ENCODE peak calls at places on chromosomes 2 and 18, in six cellular contexts. H, L, M, D, J and R are unnamed samples.

GRCh38 chr18:60372141-60372540 is 434 bp downstream of the MC4R start:
- DNase-seq in H (no peak), L (no peak), M (no peak), D (no peak), J (no peak), R (no peak)

GRCh38 chr2:149167941-149168340 is 129.4 kb downstream of the LYPD6B start:
- DNase-seq in H (no peak), L (no peak), M (no peak), D (no peak), J (no peak), R (no peak)

GRCh38 chr2:227472265-227473018 is 486 bp downstream of the AGFG1 start:
- DNase-seq in H (no peak), L (peak; percentile 77), M (no peak), D (peak; percentile 61), J (no peak), R (no peak)

GRCh38 chr2:33373986-33374385 is 102.5 kb upstream of the RASGRP3 start:
- DNase-seq in H (no peak), L (no peak), M (no peak), D (no peak), J (no peak), R (no peak)

GRCh38 chr2:223884399-223884798 is 47.0 kb upstream of the AP1S3 start:
- DNase-seq in H (peak; percentile 47), L (no peak), M (peak; percentile 21), D (no peak), J (no peak), R (no peak)

GRCh38 chr2:73091164-73091563 is 19.7 kb upstream of the SFXN5 start:
- DNase-seq in H (no peak), L (peak; percentile 4), M (no peak), D (no peak), J (no peak), R (peak; percentile 36)

GRCh38 chr18:48813833-48814489 is 136.8 kb downstream of the SMAD7 start:
- DNase-seq in H (no peak), L (no peak), M (no peak), D (no peak), J (peak; percentile 32), R (no peak)

GRCh38 chr18:5052491-5052890 is 144.6 kb downstream of the AKAIN1 start:
- DNase-seq in H (no peak), L (no peak), M (no peak), D (no peak), J (no peak), R (no peak)

GRCh38 chr2:36753706-36754221 is 57.3 kb downstream of the VIT start:
- DNase-seq in H (no peak), L (no peak), M (no peak), D (no peak), J (no peak), R (no peak)

GRCh38 chr2:35973737-35974132 is 381.8 kb upstream of the CRIM1 start:
- DNase-seq in H (no peak), L (no peak), M (no peak), D (no peak), J (no peak), R (no peak)

GRCh38 chr18:23141022-23141999 is 6.0 kb downstream of the CABLES1 start:
- DNase-seq in H (no peak), L (no peak), M (no peak), D (no peak), J (no peak), R (no peak)

GRCh38 chr2:181684454-181685149 is 4.3 kb upstream of the NEUROD1 start:
- DNase-seq in H (no peak), L (no peak), M (no peak), D (no peak), J (no peak), R (no peak)

GRCh38 chr2:164831887-164832286 is 9.7 kb downstream of the COBLL1 start:
- DNase-seq in H (no peak), L (no peak), M (no peak), D (no peak), J (no peak), R (no peak)

GRCh38 chr2:457792-458430 is 170.0 kb upstream of the ALKAL2 start:
- DNase-seq in H (no peak), L (no peak), M (no peak), D (no peak), J (no peak), R (no peak)

GRCh38 chr2:68741805-68742306 is 7.2 kb downstream of the ARHGAP25 start:
- DNase-seq in H (no peak), L (no peak), M (no peak), D (no peak), J (peak; percentile 44), R (no peak)

GRCh38 chr2:196591621-196592022 is 47.9 kb upstream of the CCDC150 start:
- DNase-seq in H (no peak), L (no peak), M (no peak), D (no peak), J (no peak), R (no peak)

GRCh38 chr2:65232636-65233035 is 5.0 kb downstream of the ACTR2 start:
- DNase-seq in H (no peak), L (no peak), M (no peak), D (no peak), J (no peak), R (no peak)

GRCh38 chr2:79005211-79005610 is 20.3 kb upstream of the REG3G start:
- DNase-seq in H (no peak), L (no peak), M (no peak), D (no peak), J (no peak), R (no peak)

GRCh38 chr2:206800501-206801416 is 35.4 kb downstream of the FASTKD2 start:
- DNase-seq in H (no peak), L (no peak), M (peak; percentile 70), D (peak; percentile 51), J (no peak), R (peak; percentile 66)

GRCh38 chr2:224101820-224102630 is 62.9 kb upstream of the SERPINE2 start:
- DNase-seq in H (no peak), L (no peak), M (peak; percentile 95), D (no peak), J (no peak), R (peak; percentile 34)

GRCh38 chr2:17162721-17163120 is 355.5 kb downstream of the RAD51AP2 start:
- DNase-seq in H (no peak), L (no peak), M (no peak), D (no peak), J (no peak), R (no peak)

GRCh38 chr18:10274327-10274726 is 180.1 kb upstream of the APCDD1 start:
- DNase-seq in H (no peak), L (no peak), M (no peak), D (no peak), J (no peak), R (no peak)

GRCh38 chr2:191740016-191740419 is 62.1 kb downstream of the NABP1 start:
- DNase-seq in H (peak; percentile 20), L (no peak), M (no peak), D (no peak), J (no peak), R (no peak)

GRCh38 chr2:217372794-217373193 is 512.9 kb upstream of the TNP1 start:
- DNase-seq in H (no peak), L (no peak), M (no peak), D (no peak), J (no peak), R (no peak)
- TF ChIP-seq CTCF in H (no peak), L (no peak), M (no peak), D (no peak), J (no peak), R (no peak)

GRCh38 chr18:25832008-25832604 is 258.3 kb downstream of the SS18 start:
- DNase-seq in H (no peak), L (no peak), M (peak; percentile 71), D (peak; percentile 55), J (no peak), R (peak; percentile 51)
- TF ChIP-seq CTCF in H (peak; percentile 73), L (no peak), M (peak; percentile 93), D (peak; percentile 97), J (peak; percentile 85), R (peak; percentile 94)

GRCh38 chr2:39227628-39228412 is 15.9 kb downstream of the CDKL4 start:
- DNase-seq in H (peak; percentile 28), L (peak; percentile 88), M (peak; percentile 69), D (peak; percentile 69), J (peak; percentile 88), R (peak; percentile 31)

GRCh38 chr2:39223909-39224308 is 19.9 kb downstream of the CDKL4 start:
- DNase-seq in H (no peak), L (no peak), M (no peak), D (no peak), J (no peak), R (no peak)

GRCh38 chr2:39232141-39232540 is 11.6 kb downstream of the CDKL4 start:
- DNase-seq in H (no peak), L (no peak), M (no peak), D (no peak), J (no peak), R (no peak)

GRCh38 chr2:39225564-39225963 is 18.2 kb downstream of the CDKL4 start:
- DNase-seq in H (peak; percentile 4), L (no peak), M (no peak), D (no peak), J (no peak), R (no peak)

DNA sequence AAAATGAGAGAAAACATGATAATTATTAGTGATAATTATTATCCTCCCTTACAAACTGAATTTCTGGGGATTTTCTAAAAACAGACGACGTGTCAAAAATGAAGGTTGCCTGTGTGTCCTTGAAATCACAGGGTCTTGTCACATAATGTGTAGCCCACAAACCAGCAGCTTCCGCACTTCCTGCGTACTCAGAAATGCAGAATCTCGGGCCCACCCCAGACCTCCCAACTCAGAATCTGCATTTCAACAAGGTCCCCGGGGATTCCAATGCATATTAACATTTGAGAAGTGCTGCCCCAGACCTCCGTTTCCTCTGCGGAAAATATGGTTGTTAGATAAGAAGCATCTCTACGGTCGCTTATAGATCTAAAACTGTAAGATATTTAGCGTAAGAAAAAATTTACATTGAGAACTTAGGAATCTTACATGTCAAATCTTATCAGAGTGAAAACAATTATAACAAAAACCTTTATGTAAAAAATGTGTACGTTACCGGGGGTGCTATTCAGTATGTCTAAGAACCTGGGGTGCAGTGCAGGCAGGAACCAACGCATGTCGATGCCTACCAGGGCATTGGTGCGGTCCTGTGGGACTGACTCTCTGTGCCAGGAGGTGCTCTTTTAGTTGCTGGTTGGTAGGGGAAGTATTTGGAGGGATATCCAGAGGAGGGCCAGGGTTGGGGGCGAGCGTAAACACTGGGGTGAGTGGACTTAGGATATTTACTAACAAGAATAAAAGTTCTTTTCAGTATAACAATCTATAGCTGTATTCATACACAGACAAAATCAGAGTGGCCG is 15.2 kb downstream of the CDKL4 start:
- DNase-seq in H (no peak), L (no peak), M (no peak), D (peak; percentile 55), J (no peak), R (no peak)
- TF ChIP-seq CTCF in H (no peak), L (no peak), M (no peak), D (peak; percentile 41), J (peak; percentile 26), R (no peak)

GRCh38 chr2:60303685-60304084 is 249.8 kb downstream of the BCL11A start:
- DNase-seq in H (no peak), L (no peak), M (no peak), D (no peak), J (no peak), R (no peak)

GRCh38 chr2:60299179-60299578 is 254.3 kb downstream of the BCL11A start:
- DNase-seq in H (no peak), L (no peak), M (no peak), D (no peak), J (no peak), R (no peak)

GRCh38 chr2:60306231-60306861 is 247.1 kb downstream of the BCL11A start:
- DNase-seq in H (no peak), L (no peak), M (no peak), D (no peak), J (peak; percentile 49), R (no peak)

GRCh38 chr2:60297296-60298010 is 256.0 kb downstream of the BCL11A start:
- DNase-seq in H (no peak), L (no peak), M (no peak), D (no peak), J (no peak), R (no peak)

GRCh38 chr2:60302377-60303126 is 250.9 kb downstream of the BCL11A start:
- DNase-seq in H (no peak), L (no peak), M (no peak), D (peak; percentile 49), J (no peak), R (no peak)
- TF ChIP-seq CTCF in H (no peak), L (no peak), M (no peak), D (peak; percentile 66), J (no peak), R (no peak)